ENCODE peak calls at places on chromosome 15, in five cellular contexts. One of them, this sample, is unnamed.

GRCh38 chr15:87716422-87716821 is 540.1 kb downstream of the NTRK3 start:
- DNase-seq in lung: no peak
- DNase-seq in pancreas: no peak
- DNase-seq in upper lobe of left lung: no peak
- DNase-seq in thoracic aorta: no peak
- DNase-seq in this sample: no peak

GRCh38 chr15:35087759-35088158 is 2.7 kb upstream of the NANOGP8 start:
- DNase-seq in lung: no peak
- DNase-seq in pancreas: no peak
- DNase-seq in upper lobe of left lung: no peak
- DNase-seq in thoracic aorta: no peak
- DNase-seq in this sample: no peak

GRCh38 chr15:89673162-89673506 is 6.0 kb downstream of the PLIN1 start:
- DNase-seq in lung: no peak
- DNase-seq in pancreas: no peak
- DNase-seq in upper lobe of left lung: no peak
- DNase-seq in thoracic aorta: no peak
- DNase-seq in this sample: no peak

GRCh38 chr15:80404057-80404718 is at the start of gene ARNT2:
- DNase-seq in lung: no peak
- DNase-seq in pancreas: peak; percentile 43
- DNase-seq in upper lobe of left lung: no peak
- DNase-seq in thoracic aorta: no peak
- DNase-seq in this sample: no peak

GRCh38 chr15:78550194-78550593 is 9.9 kb downstream of the PSMA4 start:
- DNase-seq in lung: no peak
- DNase-seq in pancreas: no peak
- DNase-seq in upper lobe of left lung: no peak
- DNase-seq in thoracic aorta: no peak
- DNase-seq in this sample: no peak

GRCh38 chr15:65836665-65837064 is 32.6 kb upstream of the RAB11A start:
- DNase-seq in lung: no peak
- DNase-seq in pancreas: no peak
- DNase-seq in upper lobe of left lung: no peak
- DNase-seq in thoracic aorta: no peak
- DNase-seq in this sample: no peak

GRCh38 chr15:68385671-68386586 is 46.0 kb downstream of the ITGA11 start:
- DNase-seq in lung: no peak
- DNase-seq in pancreas: no peak
- DNase-seq in upper lobe of left lung: no peak
- DNase-seq in thoracic aorta: no peak
- DNase-seq in this sample: no peak

GRCh38 chr15:33586791-33587697 is 276.3 kb downstream of the RYR3 start:
- DNase-seq in lung: no peak
- DNase-seq in pancreas: no peak
- DNase-seq in upper lobe of left lung: no peak
- DNase-seq in thoracic aorta: no peak
- DNase-seq in this sample: no peak

GRCh38 chr15:29127506-29128430 is 141.9 kb downstream of the NSMCE3 start:
- DNase-seq in lung: no peak
- DNase-seq in pancreas: no peak
- DNase-seq in upper lobe of left lung: no peak
- DNase-seq in thoracic aorta: no peak
- DNase-seq in this sample: no peak

GRCh38 chr15:23759964-23760363 is 72.9 kb upstream of the NDN start:
- DNase-seq in lung: no peak
- DNase-seq in pancreas: no peak
- DNase-seq in upper lobe of left lung: no peak
- DNase-seq in thoracic aorta: no peak
- DNase-seq in this sample: no peak

GRCh38 chr15:82978438-82978837 is 7.6 kb upstream of the RAMAC start:
- DNase-seq in lung: no peak
- DNase-seq in pancreas: no peak
- DNase-seq in upper lobe of left lung: no peak
- DNase-seq in thoracic aorta: no peak
- DNase-seq in this sample: no peak

GRCh38 chr15:77083381-77084160 is 12.7 kb upstream of the TSPAN3 start:
- DNase-seq in lung: peak; percentile 90
- DNase-seq in pancreas: peak; percentile 86
- DNase-seq in upper lobe of left lung: peak; percentile 95
- DNase-seq in thoracic aorta: peak; percentile 39
- DNase-seq in this sample: peak; percentile 39

DNA sequence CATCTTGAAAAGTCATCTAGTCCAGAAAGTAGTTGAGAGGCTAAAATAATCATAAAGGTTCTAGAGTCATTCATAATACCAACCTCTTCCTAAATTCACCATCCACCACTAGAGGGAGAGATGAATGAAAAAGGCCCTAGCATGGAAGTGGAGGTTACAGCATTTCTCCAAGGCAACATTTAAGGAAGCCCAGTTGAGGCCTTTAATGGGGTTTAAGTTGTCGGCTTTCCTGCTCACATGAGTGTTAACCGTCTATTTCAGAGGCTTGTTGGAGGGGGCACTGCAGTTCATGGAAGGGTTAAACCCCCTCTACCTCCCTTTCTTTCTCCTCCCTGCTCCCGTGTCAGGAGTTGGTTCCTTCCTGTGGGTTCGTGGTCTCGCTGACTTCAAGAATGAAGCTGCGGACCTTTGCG is 3.8 kb upstream of the SLCO3A1 start:
- DNase-seq in lung: no peak
- DNase-seq in pancreas: no peak
- DNase-seq in upper lobe of left lung: no peak
- DNase-seq in thoracic aorta: no peak
- DNase-seq in this sample: no peak
- TF ChIP-seq CTCF in lung: peak; percentile 7
- TF ChIP-seq CTCF in pancreas: no peak
- TF ChIP-seq CTCF in upper lobe of left lung: peak; percentile 57
- TF ChIP-seq CTCF in thoracic aorta: peak; percentile 67
- TF ChIP-seq CTCF in this sample: peak; percentile 81

DNA sequence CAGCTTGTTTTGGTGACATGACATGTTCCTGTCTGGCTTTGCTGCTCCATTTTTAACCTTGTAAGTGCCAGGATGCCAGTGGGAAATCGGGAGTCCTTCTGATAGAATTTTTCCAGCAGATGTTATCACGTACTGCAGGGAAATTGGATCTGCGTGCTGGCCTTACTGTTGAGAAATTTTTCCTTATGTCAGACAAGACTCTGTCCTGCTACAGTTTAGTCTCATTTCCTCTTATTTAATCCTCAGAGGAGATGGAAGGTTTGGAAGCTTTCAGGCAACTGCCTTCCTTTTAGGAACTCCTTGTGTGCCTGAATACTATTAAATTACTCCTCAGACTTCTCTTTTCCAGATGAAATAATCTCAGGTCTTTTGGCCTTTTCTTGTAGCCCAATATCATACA is 80.5 kb downstream of the PGPEP1L start:
- DNase-seq in lung: no peak
- DNase-seq in pancreas: no peak
- DNase-seq in upper lobe of left lung: no peak
- DNase-seq in thoracic aorta: no peak
- DNase-seq in this sample: no peak
- H3K27ac ChIP-seq in lung: no peak overlapping the region
- H3K27ac ChIP-seq in pancreas: no peak overlapping the region
- H3K27ac ChIP-seq in upper lobe of left lung: peak overlapping the region; percentile 26
- H3K27ac ChIP-seq in thoracic aorta: peak overlapping the region; percentile 57
- H3K27ac ChIP-seq in this sample: no peak overlapping the region

DNA sequence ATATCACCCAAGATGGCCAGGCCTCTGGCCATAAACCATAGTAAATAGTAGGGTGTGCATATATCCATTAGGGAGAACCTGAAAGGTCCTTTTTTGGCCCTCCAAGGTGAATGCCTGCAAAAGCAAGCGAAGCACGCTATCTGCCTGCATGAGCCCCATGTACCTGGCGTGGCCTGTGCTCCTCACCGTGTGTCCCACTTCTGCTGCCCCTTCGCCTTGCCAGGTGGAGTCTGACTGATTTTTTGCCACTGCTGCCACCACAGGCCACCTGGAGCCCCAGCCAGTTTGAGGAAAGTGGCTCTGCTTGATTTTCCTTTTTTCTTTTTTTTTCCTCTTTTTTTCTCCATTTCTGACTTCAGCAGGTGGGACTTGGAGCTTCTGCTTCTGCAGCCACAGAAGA is 139.7 kb downstream of the SNRPN start:
- DNase-seq in lung: no peak
- DNase-seq in pancreas: no peak
- DNase-seq in upper lobe of left lung: no peak
- DNase-seq in thoracic aorta: no peak
- DNase-seq in this sample: no peak
- H3K9me3 ChIP-seq in lung: peaks cover 65% of the 10 kb centered on the region
- H3K9me3 ChIP-seq in pancreas: no peaks in the 10 kb centered on the region
- H3K9me3 ChIP-seq in upper lobe of left lung: peaks cover 72% of the 10 kb centered on the region
- H3K9me3 ChIP-seq in thoracic aorta: peaks cover 27% of the 10 kb centered on the region
- H3K9me3 ChIP-seq in this sample: peaks cover 92% of the 10 kb centered on the region

GRCh38 chr15:41659190-41659589 is 1.0 kb upstream of the MGA start:
- DNase-seq in lung: no peak
- DNase-seq in pancreas: no peak
- DNase-seq in upper lobe of left lung: no peak
- DNase-seq in thoracic aorta: no peak
- DNase-seq in this sample: no peak

GRCh38 chr15:41660235-41661077 is at the start of gene MGA:
- DNase-seq in lung: peak; percentile 88
- DNase-seq in pancreas: peak; percentile 82
- DNase-seq in upper lobe of left lung: peak; percentile 90
- DNase-seq in thoracic aorta: peak; percentile 64
- DNase-seq in this sample: peak; percentile 86

GRCh38 chr15:41661078-41661528 is 898 bp downstream of the MGA start:
- DNase-seq in lung: no peak
- DNase-seq in pancreas: no peak
- DNase-seq in upper lobe of left lung: no peak
- DNase-seq in thoracic aorta: no peak
- DNase-seq in this sample: no peak

GRCh38 chr15:41659855-41660234 is 360 bp upstream of the MGA start:
- DNase-seq in lung: no peak
- DNase-seq in pancreas: no peak
- DNase-seq in upper lobe of left lung: peak; percentile 22
- DNase-seq in thoracic aorta: no peak
- DNase-seq in this sample: no peak

DNA sequence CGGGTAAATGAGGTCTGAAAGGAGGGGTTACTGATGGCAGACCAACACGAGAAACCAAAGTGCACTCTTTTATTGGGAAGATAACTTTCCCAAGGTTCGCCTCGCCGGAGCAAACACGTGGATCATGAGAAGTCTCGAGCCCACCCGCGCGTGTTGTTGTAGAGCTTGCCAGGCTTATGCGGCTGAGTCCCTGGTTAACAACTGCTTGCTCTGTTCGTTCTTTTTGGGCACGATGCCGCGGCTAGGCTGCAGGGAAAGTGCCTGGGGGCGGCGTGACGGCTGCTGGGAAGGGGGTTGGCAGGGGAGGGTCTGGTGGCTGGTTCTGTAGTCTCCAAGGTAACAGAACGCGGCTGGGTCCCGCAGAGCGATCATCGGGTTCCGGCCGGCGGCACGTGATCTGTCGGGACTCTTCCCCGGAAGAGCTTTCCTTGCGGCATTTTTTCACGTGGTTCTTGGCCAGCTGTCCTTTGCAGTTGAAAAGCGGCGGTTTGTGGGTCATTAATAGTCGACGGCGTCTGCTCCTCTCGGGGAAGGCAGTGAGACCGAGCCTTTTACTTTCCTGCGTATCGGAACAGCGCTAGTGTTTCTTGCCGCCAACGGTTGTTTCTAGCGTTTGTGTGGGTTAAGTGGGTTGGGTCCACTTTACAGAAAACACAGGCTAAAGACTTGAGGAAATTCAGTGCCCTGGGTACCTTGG is 1.5 kb downstream of the MGA start:
- DNase-seq in lung: peak; percentile 74
- DNase-seq in pancreas: peak; percentile 73
- DNase-seq in upper lobe of left lung: peak; percentile 81
- DNase-seq in thoracic aorta: peak; percentile 41
- DNase-seq in this sample: peak; percentile 65
- TF ChIP-seq CTCF in lung: no peak
- TF ChIP-seq CTCF in pancreas: no peak
- TF ChIP-seq CTCF in upper lobe of left lung: no peak
- TF ChIP-seq CTCF in thoracic aorta: no peak
- TF ChIP-seq CTCF in this sample: no peak

DNA sequence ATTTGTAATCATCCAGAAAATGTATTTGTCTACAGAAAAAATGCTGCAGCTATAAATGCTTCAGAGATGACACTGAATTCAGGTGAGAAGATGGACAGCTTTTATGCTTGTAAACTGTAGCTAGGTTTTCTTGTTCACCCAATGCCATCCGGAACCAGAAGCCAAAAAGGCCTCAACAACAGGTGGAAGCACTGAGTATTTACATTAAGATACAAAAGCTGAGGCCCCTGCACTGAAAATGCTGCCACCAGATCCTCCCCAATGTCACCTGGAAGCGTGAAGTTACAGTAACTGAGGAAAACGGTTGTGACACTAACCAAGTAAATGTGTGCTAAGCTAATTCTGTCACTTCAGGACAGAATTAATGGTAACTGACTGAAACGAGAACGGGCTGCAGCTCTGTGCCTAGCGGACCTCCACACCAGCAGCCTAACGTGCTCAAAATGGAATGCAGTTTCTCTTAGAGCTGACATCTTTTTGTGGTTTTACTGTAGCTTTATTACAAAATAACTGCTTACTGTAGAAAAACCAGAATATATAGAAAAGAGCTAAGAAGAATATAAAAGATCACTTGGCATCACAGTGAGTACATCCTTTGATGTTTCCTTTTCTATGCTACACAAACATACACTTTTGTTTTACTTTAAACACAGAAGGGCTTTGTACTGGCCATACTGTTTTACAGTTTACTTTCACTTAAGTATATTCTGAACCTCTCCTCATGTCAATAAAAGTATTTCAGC is 7.6 kb downstream of the CHSY1 start:
- DNase-seq in lung: no peak
- DNase-seq in pancreas: no peak
- DNase-seq in upper lobe of left lung: no peak
- DNase-seq in thoracic aorta: no peak
- DNase-seq in this sample: no peak
- H3K27ac ChIP-seq in lung: no peak overlapping the region
- H3K27ac ChIP-seq in pancreas: no peak overlapping the region
- H3K27ac ChIP-seq in upper lobe of left lung: no peak overlapping the region
- H3K27ac ChIP-seq in thoracic aorta: no peak overlapping the region
- H3K27ac ChIP-seq in this sample: no peak overlapping the region

DNA sequence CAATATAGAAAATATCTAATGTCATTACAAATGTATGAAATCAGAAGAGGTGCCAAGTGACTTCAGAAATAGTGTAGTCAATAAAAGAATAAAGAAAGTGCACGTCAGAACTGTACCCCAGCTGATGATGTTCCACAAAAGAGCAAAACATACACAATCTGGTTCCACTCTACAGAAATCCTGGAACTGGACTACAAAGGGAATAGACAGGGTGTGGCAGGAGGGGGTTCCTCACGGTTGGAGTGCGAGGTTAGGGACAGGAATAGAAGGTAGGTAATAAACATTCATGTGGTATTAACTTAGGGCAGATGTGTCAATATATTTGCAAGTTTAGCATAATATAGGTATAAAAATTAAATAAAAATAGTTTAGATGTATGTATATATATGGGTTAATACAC is 103.3 kb upstream of the GOLGA6L6 start:
- DNase-seq in lung: no peak
- DNase-seq in pancreas: no peak
- DNase-seq in upper lobe of left lung: no peak
- DNase-seq in thoracic aorta: no peak
- DNase-seq in this sample: no peak
- H3K9me3 ChIP-seq in lung: peaks cover 3% of the 10 kb centered on the region
- H3K9me3 ChIP-seq in pancreas: no peaks in the 10 kb centered on the region
- H3K9me3 ChIP-seq in upper lobe of left lung: no peaks in the 10 kb centered on the region
- H3K9me3 ChIP-seq in thoracic aorta: no peaks in the 10 kb centered on the region
- H3K9me3 ChIP-seq in this sample: no peaks in the 10 kb centered on the region

This sample was measured in CD4-positive, alpha-beta T cell.